ENCODE peak calls at places on chromosomes 4 and X, in eight cellular contexts. M, O, G, W, Y, X, A and E are unnamed samples.
A peak's percentile ranks its signal among the peaks of the same experiment; 100 is the strongest.

GRCh38 chrX:107205770-107206696 is at the start of the genes DNAAF6 and NUP62CL:
- DNase-seq in M (peak; percentile 52), O (peak; percentile 75), G (peak; percentile 36), W (no peak), Y (peak; percentile 63), X (peak; percentile 0), A (peak; percentile 46), E (peak; percentile 75)

GRCh38 chrX:108439434-108439883 is at the start of gene COL4A5:
- DNase-seq in M (no peak), O (no peak), G (peak; percentile 90), W (peak; percentile 1), Y (no peak), X (peak; percentile 0), A (no peak), E (peak; percentile 90)

GRCh38 chrX:72020204-72020603 is 109.6 kb downstream of the NHSL2 start:
- DNase-seq in M (no peak), O (no peak), G (no peak), W (no peak), Y (no peak), X (no peak), A (no peak), E (no peak)

GRCh38 chr4:19349416-19349815 is 902.3 kb upstream of the SLIT2 start:
- DNase-seq in M (no peak), O (no peak), G (no peak), W (no peak), Y (no peak), X (no peak), A (no peak), E (no peak)

GRCh38 chrX:103540145-103540544 is 20.9 kb upstream of the RAB40A start:
- DNase-seq in M (no peak), O (no peak), G (no peak), W (no peak), Y (no peak), X (no peak), A (no peak), E (peak; percentile 26)

GRCh38 chr4:48578132-48578964 is 88.3 kb downstream of the ZAR1 start:
- DNase-seq in M (no peak), O (peak; percentile 50), G (peak; percentile 87), W (peak; percentile 32), Y (peak; percentile 46), X (no peak), A (no peak), E (peak; percentile 80)

GRCh38 chr4:158282252-158282651 is 72.0 kb downstream of the TMEM144 start:
- DNase-seq in M (no peak), O (no peak), G (no peak), W (no peak), Y (no peak), X (no peak), A (no peak), E (peak; percentile 40)

GRCh38 chr4:10102193-10102980 is 14.2 kb downstream of the WDR1 start:
- DNase-seq in M (no peak), O (no peak), G (no peak), W (no peak), Y (no peak), X (no peak), A (no peak), E (no peak)

GRCh38 chr4:176753049-176753448 is 39.7 kb downstream of the VEGFC start:
- DNase-seq in M (no peak), O (no peak), G (no peak), W (no peak), Y (no peak), X (no peak), A (no peak), E (peak; percentile 22)